ENCODE peak calls at places on chromosomes 5 and 9, in five cellular contexts. I is Calu3, P is sigmoid colon, D is GM20000, C is coronary artery. Z is an unnamed sample.

GRCh38 chr9:70177121-70177520 is 81.7 kb upstream of the SMC5 start:
- DNase-seq in D (no peak), P (no peak), C (no peak), I (no peak), Z (no peak)

GRCh38 chr5:139482050-139482889 is at the start of gene STING1:
- DNase-seq in P (peak; percentile 92), D (peak; percentile 48), C (peak; percentile 90), I (peak; percentile 89), Z (peak; percentile 92)

GRCh38 chr9:116566677-116567488 is 120.2 kb upstream of the TRIM32 start:
- DNase-seq in C (no peak), D (no peak), P (no peak), I (peak; percentile 10), Z (no peak)

GRCh38 chr5:124057815-124058231 is 545.8 kb downstream of the CSNK1G3 start:
- DNase-seq in D (no peak), C (no peak), P (no peak), I (no peak), Z (no peak)

GRCh38 chr9:127810378-127811187 is 7.9 kb downstream of the FPGS start:
- DNase-seq in C (no peak), I (no peak), D (no peak), P (no peak), Z (no peak)

GRCh38 chr9:5008206-5008605 is 23.1 kb downstream of the JAK2 start:
- DNase-seq in D (no peak), P (no peak), I (no peak), C (no peak), Z (no peak)

GRCh38 chr5:95801532-95801931 is 21.0 kb downstream of the GLRX start:
- DNase-seq in I (no peak), D (no peak), P (no peak), C (no peak), Z (no peak)

GRCh38 chr5:143561248-143561647 is 157.8 kb upstream of the NR3C1 start:
- DNase-seq in C (no peak), D (no peak), I (no peak), P (no peak), Z (no peak)

GRCh38 chr5:103394676-103395075 is 136.1 kb downstream of the MACIR start:
- DNase-seq in I (no peak), C (no peak), P (no peak), D (no peak), Z (no peak)

GRCh38 chr5:170896779-170897178 is 35.0 kb downstream of the RANBP17 start:
- DNase-seq in P (no peak), C (no peak), D (peak; percentile 6), I (peak; percentile 53), Z (no peak)

GRCh38 chr9:14962193-14962899 is 52.1 kb upstream of the FREM1 start:
- DNase-seq in C (no peak), I (no peak), D (no peak), P (no peak), Z (no peak)

GRCh38 chr9:107712390-107712789 is 222.8 kb upstream of the KLF4 start:
- DNase-seq in C (no peak), D (no peak), P (no peak), I (peak; percentile 32), Z (no peak)

GRCh38 chr9:97906236-97906831 is 16.0 kb downstream of the TRMO start:
- DNase-seq in I (no peak), P (peak; percentile 68), C (no peak), D (no peak), Z (no peak)

GRCh38 chr9:115058175-115058574 is 59.8 kb downstream of the TNC start:
- DNase-seq in P (no peak), C (no peak), I (no peak), D (no peak), Z (no peak)

GRCh38 chr5:138809391-138809790 is 56.2 kb downstream of the CTNNA1 start:
- DNase-seq in D (no peak), I (no peak), P (no peak), C (no peak), Z (no peak)

GRCh38 chr5:157558681-157559080 is 16.9 kb downstream of the ADAM19 start:
- DNase-seq in I (no peak), C (no peak), D (no peak), P (no peak), Z (no peak)

GRCh38 chr9:34413229-34413852 is 36.6 kb upstream of the MYORG start:
- DNase-seq in C (no peak), I (no peak), D (no peak), P (no peak), Z (no peak)

GRCh38 chr9:120891255-120891954 is 14.4 kb upstream of the PHF19 start:
- DNase-seq in I (no peak), D (no peak), C (no peak), P (no peak), Z (no peak)

GRCh38 chr9:73667749-73668148 is 516.1 kb downstream of the ANXA1 start:
- DNase-seq in I (peak; percentile 7), C (no peak), P (no peak), D (no peak), Z (no peak)

GRCh38 chr5:139700711-139701693 is 52.9 kb downstream of the CXXC5 start:
- DNase-seq in D (no peak), P (peak; percentile 64), I (peak; percentile 55), C (no peak), Z (no peak)

GRCh38 chr5:60538955-60539866 is 160.8 kb downstream of the DEPDC1B start:
- DNase-seq in C (no peak), I (no peak), P (no peak), D (no peak), Z (no peak)

GRCh38 chr5:55063899-55064298 is 38.5 kb upstream of the GZMA start:
- DNase-seq in D (no peak), I (no peak), P (no peak), C (no peak), Z (no peak)

GRCh38 chr9:109861918-109862317 is 81.9 kb downstream of the PALM2AKAP2 start:
- DNase-seq in P (no peak), I (no peak), C (no peak), D (no peak), Z (no peak)

GRCh38 chr5:112257961-112258360 is 161.1 kb downstream of the EPB41L4A start:
- DNase-seq in C (no peak), D (no peak), P (no peak), I (no peak), Z (no peak)

GRCh38 chr5:84032404-84032803 is 311.7 kb upstream of the HAPLN1 start:
- DNase-seq in I (no peak), C (no peak), P (no peak), D (no peak), Z (no peak)

GRCh38 chr9:118236625-118237024 is 532.4 kb downstream of the TLR4 start:
- DNase-seq in I (no peak), D (no peak), P (no peak), C (no peak), Z (no peak)

GRCh38 chr9:92627651-92628050 is 42.3 kb downstream of the IPPK start:
- DNase-seq in D (no peak), I (no peak), P (no peak), C (no peak), Z (no peak)

GRCh38 chr5:174612686-174613085 is 111.7 kb upstream of the MSX2 start:
- DNase-seq in C (no peak), I (no peak), D (no peak), P (no peak), Z (no peak)

GRCh38 chr9:96199006-96199405 is 103.0 kb downstream of the HSD17B3 start:
- DNase-seq in P (peak; percentile 46), C (no peak), D (no peak), I (no peak), Z (no peak)

DNA sequence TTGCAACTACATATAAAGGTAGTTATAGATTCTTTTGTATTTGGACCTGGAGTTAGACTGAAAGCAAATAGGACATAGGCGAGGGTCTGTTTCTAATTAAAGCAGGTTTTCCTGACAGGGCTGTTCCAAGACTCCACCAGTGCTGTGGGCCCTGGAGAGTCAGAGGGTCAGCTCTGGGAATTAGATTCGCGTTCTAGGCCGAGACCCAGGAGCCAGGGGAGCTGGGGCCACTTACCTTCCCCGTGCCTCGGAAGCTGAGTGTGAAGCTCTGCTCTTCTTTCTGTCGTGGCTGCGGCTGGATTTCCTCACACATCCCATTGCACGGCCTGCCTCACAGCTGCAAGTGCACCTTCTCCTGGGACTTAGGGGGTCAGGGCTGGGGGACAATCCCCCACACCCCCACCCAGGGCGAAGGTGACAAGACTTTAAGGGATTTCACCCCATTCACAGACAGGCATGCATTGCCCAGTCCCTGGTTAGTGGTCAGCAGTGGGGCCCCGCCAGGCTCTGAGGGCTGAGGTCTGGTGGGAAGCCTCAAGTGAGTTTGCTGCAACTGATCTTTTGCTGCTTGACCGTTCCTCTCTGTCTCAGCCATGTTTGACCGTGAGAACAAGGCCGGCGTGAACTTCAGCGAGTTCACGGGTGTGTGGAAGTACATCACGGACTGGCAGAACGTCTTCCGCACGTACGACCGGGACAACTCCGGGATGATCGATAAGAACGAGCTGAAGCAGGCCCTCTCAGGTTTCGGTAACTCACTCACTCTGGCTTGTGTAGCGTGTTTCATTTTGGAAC is 15.3 kb upstream of the AHRR start:
- DNase-seq in I (no peak), P (no peak), C (no peak), D (no peak), Z (no peak)
- TF ChIP-seq CTCF in I (no peak), P (no peak), C (no peak), D (no peak), Z (no peak)

GRCh38 chr5:77302247-77302646 is 91.8 kb downstream of the PDE8B start:
- DNase-seq in C (no peak), P (no peak), D (no peak), I (no peak), Z (no peak)
- TF ChIP-seq CTCF in C (no peak), P (no peak), D (no peak), I (no peak), Z (no peak)

GRCh38 chr5:3301316-3301715 is 294.3 kb upstream of the IRX1 start:
- DNase-seq in P (no peak), D (no peak), I (no peak), C (no peak), Z (no peak)

GRCh38 chr5:3299441-3299840 is 296.2 kb upstream of the IRX1 start:
- DNase-seq in C (no peak), P (no peak), D (no peak), I (no peak), Z (no peak)

GRCh38 chr5:3302228-3302627 is 293.4 kb upstream of the IRX1 start:
- DNase-seq in C (no peak), D (no peak), I (no peak), P (no peak), Z (no peak)

GRCh38 chr5:3303777-3304176 is 291.9 kb upstream of the IRX1 start:
- DNase-seq in D (no peak), C (no peak), I (no peak), P (no peak), Z (no peak)

GRCh38 chr5:3297852-3298251 is 297.8 kb upstream of the IRX1 start:
- DNase-seq in C (no peak), D (no peak), I (no peak), P (no peak), Z (no peak)
- TF ChIP-seq CTCF in C (no peak), D (no peak), I (no peak), P (no peak), Z (no peak)

DNA sequence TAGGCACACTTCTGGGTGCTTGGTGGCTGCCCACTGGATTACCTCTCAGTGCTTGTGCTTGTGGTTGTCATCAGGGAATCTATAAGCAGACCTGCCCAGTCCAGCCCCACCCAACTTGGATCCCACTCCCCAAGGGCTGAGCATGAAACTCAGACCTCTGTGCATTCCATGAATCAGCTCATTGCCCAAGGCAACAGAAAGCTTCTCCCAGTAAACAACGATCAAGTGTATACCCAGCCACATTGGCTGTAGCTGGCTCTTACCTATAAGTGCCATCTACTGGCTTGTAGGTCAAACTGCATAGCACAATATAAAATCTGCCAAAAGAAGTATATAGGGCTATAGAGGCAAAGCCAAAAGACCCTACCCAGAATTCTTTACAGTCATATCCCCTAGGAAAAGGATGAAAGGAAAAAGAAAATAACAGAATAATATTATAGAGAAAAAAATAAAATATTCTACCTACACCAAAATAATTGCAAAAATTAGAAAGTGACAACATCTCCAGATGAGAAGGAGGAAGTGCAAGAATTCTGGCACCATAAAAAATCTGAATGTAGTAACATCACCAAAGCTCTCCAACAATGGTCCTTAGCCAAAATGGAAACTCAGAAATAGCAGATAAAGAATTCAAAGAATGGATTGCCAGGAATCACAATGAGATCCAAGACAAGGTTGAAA is 321.0 kb upstream of the TRPC7 start:
- DNase-seq in D (no peak), I (peak; percentile 10), C (no peak), P (no peak), Z (no peak)
- TF ChIP-seq CTCF in D (no peak), I (no peak), C (no peak), P (no peak), Z (peak; percentile 29)

Z was measured in osteocyte.